ENCODE peak calls at places on chromosome 2, in four cellular contexts. Z, Q, J and B are unnamed samples.
A peak's percentile ranks its signal among the peaks of the same experiment; 100 is the strongest.

GRCh38 chr2:226915846-226916360 is 80.0 kb downstream of the RHBDD1 start:
- DNase-seq in Q (no peak), Z (peak; percentile 75), J (peak; percentile 83), B (peak; percentile 78)

GRCh38 chr2:112921982-112922381 is 11.0 kb downstream of the IL37 start:
- DNase-seq in Z (no peak), Q (no peak), J (no peak), B (no peak)

GRCh38 chr2:240896871-240897692 is 1.1 kb upstream of the MAB21L4 start:
- DNase-seq in Q (no peak), Z (no peak), J (peak; percentile 55), B (peak; percentile 49)

GRCh38 chr2:218872645-218873358 is 7.8 kb upstream of the WNT10A start:
- DNase-seq in Q (no peak), Z (no peak), J (no peak), B (no peak)

GRCh38 chr2:226464380-226464779 is 335.2 kb downstream of the IRS1 start:
- DNase-seq in J (no peak), Q (no peak), Z (no peak), B (no peak)

GRCh38 chr2:217279571-217279970 is 419.7 kb upstream of the TNP1 start:
- DNase-seq in Q (peak; percentile 95), Z (peak; percentile 99), J (peak; percentile 27), B (peak; percentile 5)

GRCh38 chr2:157922341-157922740 is 46.2 kb upstream of the ACVR1 start:
- DNase-seq in J (no peak), Z (no peak), Q (no peak), B (no peak)

GRCh38 chr2:64133828-64134227 is 10.4 kb downstream of the PELI1 start:
- DNase-seq in Q (no peak), J (peak; percentile 44), Z (peak; percentile 77), B (peak; percentile 60)

GRCh38 chr2:25740810-25741381 is 67.5 kb upstream of the DTNB start:
- DNase-seq in Q (no peak), Z (peak; percentile 26), J (peak; percentile 43), B (no peak)

GRCh38 chr2:42810971-42811865 is 18.8 kb upstream of the HAAO start:
- DNase-seq in J (no peak), Z (peak; percentile 59), Q (no peak), B (no peak)

GRCh38 chr2:42809876-42810125 is 17.4 kb upstream of the HAAO start:
- DNase-seq in J (peak; percentile 80), Z (peak; percentile 79), Q (no peak), B (peak; percentile 75)

GRCh38 chr2:42810126-42810970 is 18.0 kb upstream of the HAAO start:
- DNase-seq in J (peak; percentile 92), Z (peak; percentile 96), Q (peak; percentile 87), B (peak; percentile 91)

GRCh38 chr2:42808301-42808700 is 15.9 kb upstream of the HAAO start:
- DNase-seq in Z (no peak), Q (no peak), J (no peak), B (no peak)

GRCh38 chr2:42809131-42809875 is 16.9 kb upstream of the HAAO start:
- DNase-seq in J (no peak), Z (no peak), Q (no peak), B (no peak)
- TF ChIP-seq CTCF in J (peak; percentile 14), Z (no peak), Q (peak; percentile 35), B (no peak)

GRCh38 chr2:192190474-192190873 is 4.3 kb downstream of the TMEFF2 start:
- DNase-seq in Z (peak; percentile 48), J (peak; percentile 58), Q (no peak), B (peak; percentile 24)
- TF ChIP-seq CTCF in Z (peak; percentile 55), J (peak; percentile 49), Q (peak; percentile 46), B (peak; percentile 63)

GRCh38 chr2:85830645-85831044 is 58.1 kb downstream of the ST3GAL5 start:
- DNase-seq in Z (no peak), J (peak; percentile 18), Q (no peak), B (no peak)
- TF ChIP-seq CTCF in Z (no peak), J (no peak), Q (peak; percentile 4), B (no peak)

DNA sequence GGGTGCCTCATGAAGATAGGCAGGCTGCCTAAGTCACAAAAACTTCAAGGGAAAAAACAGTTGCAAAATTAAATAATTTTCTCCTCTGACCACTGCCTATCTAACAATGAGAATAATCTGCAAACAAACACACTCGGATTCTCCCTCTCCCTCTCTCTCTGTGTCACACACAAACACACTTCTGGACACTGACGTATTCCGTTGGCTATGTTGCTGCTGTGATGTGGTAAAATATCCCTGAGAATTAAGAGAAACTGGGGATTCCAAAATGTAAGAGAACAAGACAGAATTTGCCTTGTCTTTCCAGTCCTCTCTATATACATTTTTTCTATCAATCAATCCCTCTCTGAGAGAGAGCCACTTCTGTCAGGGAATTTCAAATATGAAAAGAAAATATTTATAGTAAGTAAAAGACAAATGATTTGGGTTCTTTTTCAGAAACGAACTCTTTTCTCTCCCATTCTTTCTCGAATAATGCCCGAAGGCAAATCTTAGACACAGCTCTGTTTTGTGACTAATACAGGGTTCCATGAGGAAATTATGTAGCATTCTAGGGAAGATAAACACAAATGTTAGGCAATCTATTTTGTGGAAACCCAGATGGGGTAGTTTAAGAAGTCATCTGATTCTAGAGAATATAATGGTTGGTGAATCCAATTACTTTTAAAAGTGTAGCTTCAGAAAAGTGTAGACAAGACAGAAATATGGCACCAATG is 310.3 kb upstream of the CYP26B1 start:
- DNase-seq in Q (peak; percentile 46), J (peak; percentile 78), Z (no peak), B (peak; percentile 6)
- TF ChIP-seq CTCF in Q (no peak), J (no peak), Z (no peak), B (no peak)

GRCh38 chr2:9777081-9777480 is 66.2 kb upstream of the TAF1B start:
- DNase-seq in Q (no peak), Z (no peak), J (no peak), B (no peak)

GRCh38 chr2:9779572-9780264 is 63.6 kb upstream of the TAF1B start:
- DNase-seq in Z (no peak), Q (no peak), J (no peak), B (no peak)

GRCh38 chr2:9775999-9776685 is 67.1 kb upstream of the TAF1B start:
- DNase-seq in Z (no peak), Q (no peak), J (no peak), B (no peak)

GRCh38 chr2:9778471-9779402 is 64.5 kb upstream of the TAF1B start:
- DNase-seq in Q (no peak), J (no peak), Z (no peak), B (no peak)

GRCh38 chr2:9778012-9778411 is 65.3 kb upstream of the TAF1B start:
- DNase-seq in Z (no peak), J (peak; percentile 61), Q (no peak), B (no peak)
- TF ChIP-seq CTCF in Z (peak; percentile 5), J (no peak), Q (peak; percentile 46), B (no peak)

GRCh38 chr2:214960677-214961076 is 151.2 kb upstream of the BARD1 start:
- DNase-seq in Q (no peak), Z (no peak), J (peak; percentile 13), B (peak; percentile 2)
- TF ChIP-seq CTCF in Q (peak; percentile 7), Z (no peak), J (peak; percentile 24), B (peak; percentile 35)

GRCh38 chr2:207960911-207961310 is 64.4 kb downstream of the PLEKHM3 start:
- DNase-seq in Q (no peak), Z (no peak), J (no peak), B (no peak)

GRCh38 chr2:207955456-207955855 is 69.9 kb downstream of the PLEKHM3 start:
- DNase-seq in Q (no peak), Z (no peak), J (no peak), B (no peak)

DNA sequence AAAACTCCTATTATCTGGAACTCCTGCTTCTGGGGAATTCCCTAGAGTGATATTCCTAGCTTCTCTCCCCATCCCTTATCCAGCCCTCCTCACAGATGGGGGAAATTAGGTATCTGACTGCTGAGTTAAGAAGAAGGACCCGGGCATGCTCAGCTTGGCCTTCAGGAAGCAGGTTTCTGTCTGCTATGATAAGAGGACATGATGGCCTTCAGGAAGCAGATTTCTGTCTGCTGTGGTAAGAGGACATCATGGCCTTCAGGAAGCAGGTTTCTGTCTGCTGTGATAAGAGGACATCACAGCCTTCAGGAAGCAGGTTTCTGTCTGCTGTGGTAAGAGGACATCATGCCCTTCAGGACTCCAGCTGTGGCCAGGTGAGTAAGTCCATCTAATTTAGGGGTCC is 65.2 kb downstream of the PLEKHM3 start:
- DNase-seq in J (no peak), Q (no peak), Z (no peak), B (no peak)
- TF ChIP-seq CTCF in J (no peak), Q (no peak), Z (no peak), B (no peak)

DNA sequence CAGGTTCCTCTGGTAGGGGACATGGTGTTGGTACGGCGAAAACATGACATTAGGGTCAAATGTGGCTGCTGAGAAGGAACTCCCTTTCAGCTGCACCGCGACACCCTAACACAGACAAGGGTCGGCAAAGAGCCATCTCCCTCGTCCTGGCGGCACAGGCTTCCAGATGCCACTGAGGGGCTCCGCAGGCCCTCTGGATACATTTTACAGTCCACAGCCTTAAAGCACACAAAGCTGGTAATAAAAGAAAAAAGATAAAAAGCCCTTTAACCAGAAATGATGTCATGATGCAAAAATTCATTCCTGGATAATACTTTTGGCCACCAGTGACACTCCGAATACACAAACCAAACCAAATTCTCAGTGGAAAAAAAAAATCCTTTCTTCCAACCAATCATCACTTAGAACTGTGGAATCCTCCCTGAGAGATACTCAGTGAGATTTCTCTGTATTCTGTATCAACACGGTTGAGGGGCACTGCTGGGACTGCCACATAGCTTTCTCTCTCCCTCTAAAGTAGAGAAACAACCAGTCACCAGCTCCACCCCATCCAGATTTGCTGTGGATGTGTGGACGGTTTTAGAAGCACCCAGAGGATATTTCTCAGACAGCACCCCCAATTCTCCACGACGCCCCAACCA is 174.8 kb downstream of the HDAC4 start:
- DNase-seq in J (no peak), Q (peak; percentile 68), Z (peak; percentile 81), B (no peak)
- TF ChIP-seq CTCF in J (no peak), Q (no peak), Z (no peak), B (no peak)

GRCh38 chr2:202072737-202073396 is at the start of gene KIAA2012:
- DNase-seq in J (no peak), Z (no peak), Q (no peak), B (no peak)

GRCh38 chr2:202069189-202070050 is 3.6 kb upstream of the KIAA2012 start:
- DNase-seq in J (no peak), Q (no peak), Z (no peak), B (no peak)

GRCh38 chr2:202067589-202067988 is 5.5 kb upstream of the KIAA2012 start:
- DNase-seq in Q (no peak), J (no peak), Z (no peak), B (no peak)

GRCh38 chr2:202071107-202071506 is 1.9 kb upstream of the KIAA2012 start:
- DNase-seq in J (no peak), Q (no peak), Z (no peak), B (no peak)

DNA sequence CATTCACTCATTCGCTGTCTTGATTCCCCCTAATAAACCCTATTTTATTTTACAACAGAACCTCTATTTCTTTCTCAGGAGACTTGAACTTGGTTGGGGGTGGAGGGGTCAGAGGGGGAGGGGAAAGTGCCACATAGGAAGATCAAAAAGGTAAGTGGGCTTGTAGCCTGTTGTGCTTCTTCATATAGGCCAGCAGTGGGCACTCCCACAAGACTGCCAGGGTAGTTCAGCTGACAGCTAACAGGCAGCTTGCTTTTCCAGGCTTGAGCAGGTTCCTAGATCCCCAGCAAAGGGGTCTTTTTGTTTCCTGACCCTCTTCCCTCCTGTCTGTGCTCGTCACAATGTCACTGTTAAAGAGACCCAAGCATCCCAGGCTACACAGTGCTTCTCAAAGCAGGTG is 829 bp upstream of the KIAA2012 start:
- DNase-seq in Q (no peak), J (no peak), Z (no peak), B (no peak)
- TF ChIP-seq CTCF in Q (peak; percentile 25), J (no peak), Z (peak; percentile 18), B (no peak)